ENCODE peak calls at places on chromosomes 3 and 15, in eight cellular contexts. G is kidney; H is DND-41; V is neural progenitor cell; Y is uterus; T is CD4-positive, CD25-positive, alpha-beta regulatory T cell; B is left ventricle myocardium inferior; P is CD8-positive, alpha-beta memory T cell. O is an unnamed sample.

GRCh38 chr15:74216949-74217348 is 14.4 kb upstream of the STRA6 start:
- DNase-seq in G (no peak), H (no peak), V (no peak), Y (no peak), T (no peak), B (no peak), P (no peak), O (no peak)

GRCh38 chr3:67521053-67521646 is 133.3 kb downstream of the SUCLG2 start:
- DNase-seq in G (no peak), H (no peak), V (no peak), Y (no peak), T (no peak), B (no peak), P (no peak), O (no peak)

GRCh38 chr3:177185035-177185574 is 12.2 kb downstream of the TBL1XR1 start:
- DNase-seq in G (no peak), H (no peak), V (no peak), Y (no peak), T (no peak), B (no peak), P (no peak), O (no peak)

GRCh38 chr3:8875831-8876230 is 87.4 kb downstream of the RAD18 start:
- DNase-seq in G (no peak), H (no peak), V (no peak), Y (no peak), T (no peak), B (no peak), P (no peak), O (no peak)

GRCh38 chr3:150447084-150447483 is 39.0 kb downstream of the TSC22D2 start:
- DNase-seq in G (no peak), H (no peak), V (no peak), Y (no peak), T (no peak), B (no peak), P (no peak), O (no peak)

GRCh38 chr3:10142707-10143560 is 1.4 kb downstream of the VHL start:
- DNase-seq in G (no peak), H (peak), V (no peak), Y (peak), T (no peak), B (no peak), P (peak), O (no peak)

GRCh38 chr15:66798426-66799061 is 96.5 kb downstream of the SMAD6 start:
- DNase-seq in G (no peak), H (no peak), V (no peak), Y (no peak), T (no peak), B (no peak), P (no peak), O (no peak)

GRCh38 chr3:179148446-179149238 is 485 bp downstream of the PIK3CA start:
- DNase-seq in G (peak), H (peak), V (peak), Y (peak), T (peak), B (peak), P (peak), O (no peak)

GRCh38 chr3:153429821-153430220 is 267.8 kb downstream of the RAP2B start:
- DNase-seq in G (no peak), H (no peak), V (no peak), Y (no peak), T (no peak), B (no peak), P (no peak), O (no peak)

GRCh38 chr3:158493931-158494330 is 77.1 kb upstream of the MLF1 start:
- DNase-seq in G (no peak), H (no peak), V (no peak), Y (no peak), T (no peak), B (no peak), P (no peak), O (no peak)

GRCh38 chr3:158492685-158493084 is 78.3 kb upstream of the MLF1 start:
- DNase-seq in G (no peak), H (no peak), V (no peak), Y (no peak), T (no peak), B (no peak), P (no peak), O (no peak)

GRCh38 chr3:158494657-158495056 is 76.3 kb upstream of the MLF1 start:
- DNase-seq in G (no peak), H (no peak), V (no peak), Y (no peak), T (no peak), B (no peak), P (no peak), O (no peak)

GRCh38 chr3:158491968-158492367 is 79.0 kb upstream of the MLF1 start:
- DNase-seq in G (no peak), H (no peak), V (no peak), Y (no peak), T (no peak), B (no peak), P (no peak), O (no peak)

GRCh38 chr3:158495503-158495902 is 75.5 kb upstream of the MLF1 start:
- DNase-seq in G (no peak), H (no peak), V (no peak), Y (no peak), T (no peak), B (no peak), P (no peak), O (no peak)
- H3K27ac ChIP-seq in G (no peak), H (no peak), V (no peak), Y (no peak), T (no peak), B (no peak), P (no peak), O (no peak)

GRCh38 chr3:55515550-55516246 is 28.6 kb upstream of the WNT5A start:
- DNase-seq in G (no peak), H (no peak), V (no peak), Y (no peak), T (no peak), B (no peak), P (no peak), O (no peak)

GRCh38 chr3:55516391-55517030 is 29.4 kb upstream of the WNT5A start:
- DNase-seq in G (no peak), H (no peak), V (no peak), Y (no peak), T (no peak), B (no peak), P (no peak), O (no peak)

GRCh38 chr3:55511895-55512585 is 24.9 kb upstream of the WNT5A start:
- DNase-seq in G (no peak), H (no peak), V (no peak), Y (no peak), T (no peak), B (no peak), P (no peak), O (peak)

GRCh38 chr3:55514962-55515361 is 27.9 kb upstream of the WNT5A start:
- DNase-seq in G (no peak), H (no peak), V (no peak), Y (no peak), T (no peak), B (no peak), P (no peak), O (no peak)

GRCh38 chr3:55512586-55513343 is 25.7 kb upstream of the WNT5A start:
- DNase-seq in G (no peak), H (no peak), V (no peak), Y (no peak), T (no peak), B (no peak), P (no peak), O (no peak)
- H3K27ac ChIP-seq in G (no peak), H (no peak), V (no peak), Y (no peak), T (no peak), B (no peak), P (no peak), O (no peak)

DNA sequence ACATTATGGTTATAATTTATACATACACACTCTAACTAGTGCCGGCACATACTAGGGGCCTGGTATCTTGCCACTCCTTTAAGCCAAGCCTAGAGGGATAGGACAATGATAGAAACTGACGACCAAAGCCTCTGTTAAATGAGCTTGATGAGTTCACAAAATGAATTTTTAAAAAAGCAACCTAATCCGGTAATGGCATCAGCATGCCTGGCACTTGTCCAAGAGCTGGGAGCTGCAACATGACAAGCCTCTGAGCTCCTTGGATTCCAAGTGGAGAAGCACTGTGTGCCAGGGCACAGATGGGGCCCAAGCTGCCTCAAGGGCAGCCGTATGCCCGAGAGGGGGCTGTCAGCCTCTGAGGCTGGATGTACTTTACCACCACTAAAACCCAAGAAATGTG is 9.7 kb downstream of the ETV5 start:
- DNase-seq in G (peak), H (no peak), V (no peak), Y (peak), T (no peak), B (peak), P (no peak), O (no peak)
- H3K27ac ChIP-seq in G (no peak), H (no peak), V (no peak), Y (no peak), T (no peak), B (no peak), P (no peak), O (no peak)

GRCh38 chr3:33173672-33174071 is 44.9 kb downstream of the SUSD5 start:
- DNase-seq in G (no peak), H (no peak), V (no peak), Y (no peak), T (no peak), B (no peak), P (no peak), O (no peak)

GRCh38 chr3:33174711-33175409 is 43.8 kb downstream of the SUSD5 start:
- DNase-seq in G (no peak), H (no peak), V (no peak), Y (no peak), T (no peak), B (no peak), P (no peak), O (no peak)

GRCh38 chr3:33171580-33171979 is 47.0 kb downstream of the SUSD5 start:
- DNase-seq in G (no peak), H (no peak), V (no peak), Y (no peak), T (peak), B (no peak), P (no peak), O (no peak)

GRCh38 chr3:33174095-33174494 is 44.5 kb downstream of the SUSD5 start:
- DNase-seq in G (no peak), H (no peak), V (no peak), Y (no peak), T (no peak), B (no peak), P (no peak), O (no peak)

DNA sequence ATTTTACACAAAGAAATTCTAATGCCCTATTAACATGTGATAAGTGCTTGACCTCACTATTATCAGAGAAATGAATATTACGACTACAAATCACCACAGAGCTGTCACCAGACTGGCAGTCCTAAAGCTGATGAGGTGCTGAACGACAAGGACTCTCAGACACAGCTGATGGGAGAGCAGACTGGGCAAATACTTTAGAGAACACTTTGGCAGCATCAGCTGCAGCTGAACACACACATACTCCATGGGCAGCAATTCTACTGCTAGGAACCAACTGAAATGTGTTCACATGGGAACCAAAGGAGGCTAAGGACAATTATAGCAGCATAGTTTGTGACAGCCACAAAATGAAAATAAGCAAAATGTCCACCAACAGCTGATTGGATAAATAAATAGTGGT is 45.5 kb downstream of the SUSD5 start:
- DNase-seq in G (no peak), H (no peak), V (no peak), Y (no peak), T (no peak), B (no peak), P (no peak), O (no peak)
- H3K27ac ChIP-seq in G (no peak), H (no peak), V (no peak), Y (no peak), T (no peak), B (peak), P (no peak), O (no peak)

DNA sequence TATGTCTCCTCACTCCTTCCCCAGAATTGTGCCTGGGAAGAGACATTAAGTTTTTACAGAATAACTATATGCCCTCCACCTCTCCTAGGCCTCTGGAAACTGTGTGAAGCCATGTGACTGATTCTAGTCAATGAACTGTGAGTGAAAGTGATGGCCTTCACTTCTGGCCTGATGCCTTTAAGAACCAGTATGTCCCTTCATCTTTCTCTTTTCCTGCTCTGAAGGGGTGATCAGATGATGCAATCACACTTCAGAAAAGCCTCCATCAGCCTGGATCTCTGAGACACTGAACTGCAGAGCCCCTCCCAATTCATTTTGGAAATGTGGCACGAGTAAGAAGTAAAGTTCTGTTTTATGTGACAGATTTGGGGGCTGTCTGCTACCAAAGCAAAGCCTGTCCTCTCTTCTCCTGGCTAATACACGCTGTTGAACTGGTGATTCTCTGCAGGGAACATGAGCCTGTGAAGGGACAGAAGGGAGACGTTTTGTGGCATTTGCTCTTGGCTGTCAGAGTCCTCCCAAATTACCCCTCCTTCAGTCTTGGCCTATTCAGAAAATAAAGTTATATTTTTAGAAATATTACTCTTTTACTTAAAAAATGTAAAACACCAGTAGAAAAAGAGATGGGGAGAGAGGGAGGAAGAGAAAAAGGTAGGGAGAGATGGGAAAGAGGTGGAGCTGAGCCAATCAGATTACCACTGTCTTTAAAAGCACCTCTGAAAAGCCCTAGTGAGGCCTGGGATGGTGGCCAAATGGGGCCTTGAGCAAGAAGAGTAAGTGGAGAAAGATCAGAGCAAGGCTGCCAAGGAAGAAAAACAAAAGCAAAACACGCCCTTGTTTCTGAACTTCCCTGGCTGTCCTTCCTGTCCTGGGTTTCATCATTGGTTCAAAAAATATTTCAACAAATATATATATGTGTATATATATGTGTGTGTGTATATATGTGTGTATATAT is 40.9 kb upstream of the RYK start:
- DNase-seq in G (peak), H (no peak), V (no peak), Y (peak), T (no peak), B (peak), P (no peak), O (no peak)
- H3K27ac ChIP-seq in G (no peak), H (no peak), V (no peak), Y (peak), T (no peak), B (peak), P (no peak), O (no peak)

DNA sequence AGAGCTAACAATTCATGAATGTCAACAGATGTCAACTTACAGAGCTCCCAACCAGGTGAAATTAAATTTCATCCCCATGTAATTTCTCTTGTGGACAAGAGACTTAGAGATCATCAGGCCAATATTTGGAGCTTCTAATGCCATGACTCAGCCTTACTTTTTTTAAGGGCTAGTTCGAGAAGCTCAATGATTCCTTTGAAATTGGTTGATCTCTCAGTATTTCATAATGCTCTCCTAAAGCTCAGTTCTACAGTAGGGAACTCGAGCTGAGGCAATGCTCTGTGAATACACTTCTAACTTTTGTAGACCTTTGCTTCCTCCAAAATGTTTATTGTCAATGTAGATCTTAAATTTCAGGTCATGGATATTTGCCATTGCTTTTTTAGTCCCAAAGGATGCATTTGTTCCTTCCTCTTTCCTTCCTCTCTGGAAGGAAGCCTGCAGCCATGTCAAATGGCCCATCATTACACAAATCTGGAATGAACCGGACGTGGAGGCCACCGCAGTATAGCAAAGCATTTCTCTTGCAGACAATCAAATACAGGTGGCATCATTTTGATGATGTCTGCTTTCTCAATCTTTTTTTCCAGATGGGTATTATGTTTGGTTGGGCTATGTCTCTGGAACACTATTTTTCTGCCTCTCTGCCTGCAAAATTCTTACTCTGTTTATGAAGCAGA is 28.3 kb downstream of the STARD5 start:
- DNase-seq in G (no peak), H (no peak), V (no peak), Y (no peak), T (no peak), B (no peak), P (no peak), O (no peak)
- H3K27ac ChIP-seq in G (no peak), H (peak), V (no peak), Y (no peak), T (peak), B (peak), P (peak), O (no peak)

O was measured in foreskin keratinocyte.